ENCODE peak calls at places on chromosomes 5 and 9, in eight cellular contexts. One of them, this sample, is unnamed.

GRCh38 chr9:129748249-129748648 is 4.6 kb downstream of the PTGES start:
- DNase-seq in dorsolateral prefrontal cortex: no peak
- DNase-seq in stimulated activated CD4-positive, alpha-beta T cell treated with anti-CD3 and anti-CD28 coated beads, TNF-alpha, amount 100 ng/mL, for 1 hour: no peak
- DNase-seq in left ventricle myocardium inferior: no peak
- DNase-seq in T47D: no peak
- DNase-seq in colonic mucosa: no peak
- DNase-seq in memory B cell: no peak
- DNase-seq in Calu3: no peak
- DNase-seq in this sample: no peak

GRCh38 chr9:127075592-127076380 is 46.6 kb downstream of the ANGPTL2 start:
- DNase-seq in dorsolateral prefrontal cortex: no peak
- DNase-seq in stimulated activated CD4-positive, alpha-beta T cell treated with anti-CD3 and anti-CD28 coated beads, TNF-alpha, amount 100 ng/mL, for 1 hour: no peak
- DNase-seq in left ventricle myocardium inferior: no peak
- DNase-seq in T47D: peak; percentile 38
- DNase-seq in colonic mucosa: no peak
- DNase-seq in memory B cell: no peak
- DNase-seq in Calu3: no peak
- DNase-seq in this sample: no peak

GRCh38 chr5:146107901-146108300 is 2.5 kb upstream of the PLAC8L1 start:
- DNase-seq in dorsolateral prefrontal cortex: no peak
- DNase-seq in stimulated activated CD4-positive, alpha-beta T cell treated with anti-CD3 and anti-CD28 coated beads, TNF-alpha, amount 100 ng/mL, for 1 hour: no peak
- DNase-seq in left ventricle myocardium inferior: no peak
- DNase-seq in T47D: no peak
- DNase-seq in colonic mucosa: no peak
- DNase-seq in memory B cell: no peak
- DNase-seq in Calu3: no peak
- DNase-seq in this sample: no peak

GRCh38 chr9:104177676-104178075 is 83.6 kb downstream of the SMC2 start:
- DNase-seq in dorsolateral prefrontal cortex: no peak
- DNase-seq in stimulated activated CD4-positive, alpha-beta T cell treated with anti-CD3 and anti-CD28 coated beads, TNF-alpha, amount 100 ng/mL, for 1 hour: no peak
- DNase-seq in left ventricle myocardium inferior: no peak
- DNase-seq in T47D: no peak
- DNase-seq in colonic mucosa: no peak
- DNase-seq in memory B cell: no peak
- DNase-seq in Calu3: no peak
- DNase-seq in this sample: no peak

GRCh38 chr9:73565833-73566465 is 414.3 kb downstream of the ANXA1 start:
- DNase-seq in dorsolateral prefrontal cortex: peak; percentile 65
- DNase-seq in stimulated activated CD4-positive, alpha-beta T cell treated with anti-CD3 and anti-CD28 coated beads, TNF-alpha, amount 100 ng/mL, for 1 hour: no peak
- DNase-seq in left ventricle myocardium inferior: no peak
- DNase-seq in T47D: peak; percentile 4
- DNase-seq in colonic mucosa: no peak
- DNase-seq in memory B cell: no peak
- DNase-seq in Calu3: peak; percentile 41
- DNase-seq in this sample: no peak

GRCh38 chr5:10453564-10453963 is 11.9 kb downstream of the ROPN1L start:
- DNase-seq in dorsolateral prefrontal cortex: no peak
- DNase-seq in stimulated activated CD4-positive, alpha-beta T cell treated with anti-CD3 and anti-CD28 coated beads, TNF-alpha, amount 100 ng/mL, for 1 hour: no peak
- DNase-seq in left ventricle myocardium inferior: no peak
- DNase-seq in T47D: no peak
- DNase-seq in colonic mucosa: no peak
- DNase-seq in memory B cell: no peak
- DNase-seq in Calu3: peak; percentile 22
- DNase-seq in this sample: no peak

GRCh38 chr9:130897105-130897751 is 616 bp upstream of the QRFP start:
- DNase-seq in dorsolateral prefrontal cortex: no peak
- DNase-seq in stimulated activated CD4-positive, alpha-beta T cell treated with anti-CD3 and anti-CD28 coated beads, TNF-alpha, amount 100 ng/mL, for 1 hour: no peak
- DNase-seq in left ventricle myocardium inferior: no peak
- DNase-seq in T47D: no peak
- DNase-seq in colonic mucosa: no peak
- DNase-seq in memory B cell: no peak
- DNase-seq in Calu3: no peak
- DNase-seq in this sample: no peak

GRCh38 chr9:94805585-94805984 is 79.1 kb downstream of the AOPEP start:
- DNase-seq in dorsolateral prefrontal cortex: no peak
- DNase-seq in stimulated activated CD4-positive, alpha-beta T cell treated with anti-CD3 and anti-CD28 coated beads, TNF-alpha, amount 100 ng/mL, for 1 hour: no peak
- DNase-seq in left ventricle myocardium inferior: no peak
- DNase-seq in T47D: no peak
- DNase-seq in colonic mucosa: peak; percentile 67
- DNase-seq in memory B cell: no peak
- DNase-seq in Calu3: peak; percentile 75
- DNase-seq in this sample: no peak

GRCh38 chr5:75091597-75091996 is 39.2 kb upstream of the GCNT4 start:
- DNase-seq in dorsolateral prefrontal cortex: no peak
- DNase-seq in stimulated activated CD4-positive, alpha-beta T cell treated with anti-CD3 and anti-CD28 coated beads, TNF-alpha, amount 100 ng/mL, for 1 hour: no peak
- DNase-seq in left ventricle myocardium inferior: no peak
- DNase-seq in T47D: no peak
- DNase-seq in colonic mucosa: no peak
- DNase-seq in memory B cell: no peak
- DNase-seq in Calu3: no peak
- DNase-seq in this sample: no peak